ENCODE peak calls at places on chromosomes 1 and 21, in five cellular contexts. U is HCT116, C is GM23248, Q is GM23338, S is SK-N-SH. X is an unnamed sample.
A peak's percentile ranks its signal among the peaks of the same experiment; 100 is the strongest.

GRCh38 chr21:39707316-39707715 is 37.7 kb upstream of the IGSF5 start:
- DNase-seq in Q (peak; percentile 76), U (no peak), S (no peak), C (no peak), X (no peak)

GRCh38 chr1:198830397-198830796 is 191.6 kb downstream of the PTPRC start:
- DNase-seq in S (no peak), U (no peak), Q (no peak), C (no peak), X (no peak)

GRCh38 chr1:28505406-28506187 is at the start of gene RCC1:
- DNase-seq in S (peak; percentile 95), C (peak; percentile 99), U (peak; percentile 97), Q (peak; percentile 99), X (peak; percentile 99)

GRCh38 chr1:117664314-117664713 is 58.5 kb downstream of the TENT5C start:
- DNase-seq in C (no peak), S (no peak), Q (no peak), U (no peak), X (no peak)

GRCh38 chr1:161738627-161739287 is 10.8 kb upstream of the DUSP12 start:
- DNase-seq in C (peak; percentile 90), U (peak; percentile 76), Q (peak; percentile 79), S (peak; percentile 9), X (peak; percentile 50)

GRCh38 chr1:8711873-8712412 is 105.5 kb downstream of the RERE start:
- DNase-seq in Q (no peak), S (no peak), C (no peak), U (no peak), X (no peak)

GRCh38 chr1:159943908-159944622 is 1.3 kb downstream of the IGSF9 start:
- DNase-seq in U (no peak), S (no peak), C (no peak), Q (no peak), X (no peak)

GRCh38 chr1:183544598-183545297 is 45.5 kb downstream of the NCF2 start:
- DNase-seq in S (no peak), Q (peak; percentile 28), U (no peak), C (no peak), X (peak; percentile 62)

GRCh38 chr1:112083487-112083886 is 94.0 kb upstream of the KCND3 start:
- DNase-seq in Q (peak; percentile 74), S (no peak), U (no peak), C (peak; percentile 39), X (peak; percentile 63)

GRCh38 chr1:37636435-37636834 is 1.7 kb upstream of the RSPO1 start:
- DNase-seq in S (no peak), Q (no peak), U (no peak), C (no peak), X (no peak)

GRCh38 chr1:25992689-25993146 is 5.1 kb downstream of the PAFAH2 start:
- DNase-seq in S (no peak), U (no peak), Q (no peak), C (no peak), X (no peak)

GRCh38 chr21:19237603-19238002 is 834.0 kb upstream of the TMPRSS15 start:
- DNase-seq in S (no peak), U (no peak), C (no peak), Q (no peak), X (no peak)

GRCh38 chr1:203201516-203202205 is 15.2 kb upstream of the CHI3L1 start:
- DNase-seq in Q (no peak), U (no peak), S (no peak), C (no peak), X (no peak)

GRCh38 chr1:62040973-62041372 is 153.7 kb upstream of the L1TD1 start:
- DNase-seq in U (no peak), Q (no peak), C (no peak), S (no peak), X (no peak)

GRCh38 chr1:174090476-174090875 is 68.3 kb upstream of the RC3H1 start:
- DNase-seq in S (no peak), Q (no peak), C (no peak), U (no peak), X (no peak)

GRCh38 chr1:171814692-171815091 is 26.6 kb upstream of the DNM3 start:
- DNase-seq in S (no peak), C (peak; percentile 77), Q (no peak), U (no peak), X (no peak)

GRCh38 chr1:193104906-193105820 is at the start of gene GLRX2:
- DNase-seq in S (peak; percentile 99), Q (peak; percentile 86), U (peak; percentile 71), C (peak; percentile 97), X (peak; percentile 91)

GRCh38 chr1:168876830-168877229 is 147.8 kb upstream of the DPT start:
- DNase-seq in C (no peak), U (no peak), Q (no peak), S (no peak), X (no peak)

GRCh38 chr1:211621471-211622198 is 42.7 kb upstream of the SLC30A1 start:
- DNase-seq in C (no peak), U (no peak), Q (no peak), S (no peak), X (no peak)

GRCh38 chr1:76250317-76250716 is 175.8 kb downstream of the ST6GALNAC3 start:
- DNase-seq in C (no peak), Q (no peak), U (no peak), S (no peak), X (no peak)

GRCh38 chr1:76247261-76247852 is 172.8 kb downstream of the ST6GALNAC3 start:
- DNase-seq in Q (peak; percentile 47), C (no peak), U (no peak), S (no peak), X (peak; percentile 15)
- H3K9me2 ChIP-seq in Q (peaks cover 4% of the 10 kb centered on the region), C (no peaks in the 10 kb centered on the region), U (no peaks in the 10 kb centered on the region), S (no peaks in the 10 kb centered on the region), X (no peaks in the 10 kb centered on the region)

GRCh38 chr21:42629856-42630410 is 23.5 kb upstream of the PDE9A start:
- DNase-seq in C (no peak), U (no peak), Q (no peak), S (no peak), X (no peak)
- H4K20me1 ChIP-seq in C (no peaks in the 10 kb centered on the region), U (no peaks in the 10 kb centered on the region), Q (no peaks in the 10 kb centered on the region), S (no peaks in the 10 kb centered on the region), X (no peaks in the 10 kb centered on the region)

GRCh38 chr1:2499986-2500596 is 24.0 kb downstream of the PLCH2 start:
- DNase-seq in S (peak; percentile 65), C (no peak), U (no peak), Q (no peak), X (no peak)

GRCh38 chr1:2498648-2499047 is 22.6 kb downstream of the PLCH2 start:
- DNase-seq in S (no peak), U (no peak), C (no peak), Q (no peak), X (no peak)

GRCh38 chr1:2497891-2498290 is 21.8 kb downstream of the PLCH2 start:
- DNase-seq in S (no peak), Q (no peak), C (no peak), U (no peak), X (no peak)

GRCh38 chr1:2501041-2501819 is 25.1 kb downstream of the PLCH2 start:
- DNase-seq in C (no peak), U (no peak), S (no peak), Q (no peak), X (no peak)

GRCh38 chr1:2499260-2499659 is 23.2 kb downstream of the PLCH2 start:
- DNase-seq in S (no peak), C (no peak), U (no peak), Q (no peak), X (no peak)
- H3K9me2 ChIP-seq in S (no peaks in the 10 kb centered on the region), C (no peaks in the 10 kb centered on the region), U (no peaks in the 10 kb centered on the region), Q (no peaks in the 10 kb centered on the region), X (no peaks in the 10 kb centered on the region)

DNA sequence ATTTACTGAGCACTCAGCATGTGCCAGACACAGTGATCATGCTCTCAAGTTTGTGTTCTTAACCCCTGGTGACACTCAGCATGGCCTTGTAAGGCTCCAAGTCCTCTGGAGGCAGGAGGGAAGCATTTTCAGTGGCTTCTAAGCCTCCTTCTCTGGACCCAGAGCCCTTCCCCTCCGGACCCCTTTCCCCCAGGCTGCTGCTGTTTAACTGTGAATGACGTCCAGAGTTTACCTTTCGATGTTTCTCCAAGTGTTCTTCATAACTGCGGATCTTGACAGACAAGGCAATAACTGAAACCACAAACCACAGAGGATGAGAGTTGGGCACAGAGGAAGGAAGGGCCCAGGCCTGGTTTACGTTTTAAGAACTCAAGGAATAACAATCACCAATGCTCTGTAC is 6.5 kb downstream of the MRPS15 start:
- DNase-seq in C (no peak), S (no peak), U (no peak), Q (no peak), X (no peak)
- H4K20me1 ChIP-seq in C (no peaks in the 10 kb centered on the region), S (no peaks in the 10 kb centered on the region), U (no peaks in the 10 kb centered on the region), Q (no peaks in the 10 kb centered on the region), X (no peaks in the 10 kb centered on the region)

GRCh38 chr1:115176189-115176588 is 86.9 kb upstream of the TSPAN2 start:
- DNase-seq in U (no peak), C (no peak), S (no peak), Q (no peak), X (no peak)
- H3K9me2 ChIP-seq in U (no peaks in the 10 kb centered on the region), C (peaks cover 3% of the 10 kb centered on the region), S (no peaks in the 10 kb centered on the region), Q (peaks cover 11% of the 10 kb centered on the region), X (no peaks in the 10 kb centered on the region)

GRCh38 chr1:3675436-3675835 is 23.1 kb downstream of the TP73 start:
- DNase-seq in S (no peak), Q (no peak), C (no peak), U (no peak), X (no peak)

GRCh38 chr1:3672231-3672970 is 20.1 kb downstream of the TP73 start:
- DNase-seq in U (no peak), S (no peak), C (no peak), Q (no peak), X (no peak)

GRCh38 chr1:3672971-3673361 is 20.6 kb downstream of the TP73 start:
- DNase-seq in S (no peak), Q (no peak), U (no peak), C (no peak), X (no peak)

GRCh38 chr1:3674100-3675094 is 22.1 kb downstream of the TP73 start:
- DNase-seq in S (no peak), U (no peak), C (peak; percentile 45), Q (peak; percentile 69), X (no peak)

DNA sequence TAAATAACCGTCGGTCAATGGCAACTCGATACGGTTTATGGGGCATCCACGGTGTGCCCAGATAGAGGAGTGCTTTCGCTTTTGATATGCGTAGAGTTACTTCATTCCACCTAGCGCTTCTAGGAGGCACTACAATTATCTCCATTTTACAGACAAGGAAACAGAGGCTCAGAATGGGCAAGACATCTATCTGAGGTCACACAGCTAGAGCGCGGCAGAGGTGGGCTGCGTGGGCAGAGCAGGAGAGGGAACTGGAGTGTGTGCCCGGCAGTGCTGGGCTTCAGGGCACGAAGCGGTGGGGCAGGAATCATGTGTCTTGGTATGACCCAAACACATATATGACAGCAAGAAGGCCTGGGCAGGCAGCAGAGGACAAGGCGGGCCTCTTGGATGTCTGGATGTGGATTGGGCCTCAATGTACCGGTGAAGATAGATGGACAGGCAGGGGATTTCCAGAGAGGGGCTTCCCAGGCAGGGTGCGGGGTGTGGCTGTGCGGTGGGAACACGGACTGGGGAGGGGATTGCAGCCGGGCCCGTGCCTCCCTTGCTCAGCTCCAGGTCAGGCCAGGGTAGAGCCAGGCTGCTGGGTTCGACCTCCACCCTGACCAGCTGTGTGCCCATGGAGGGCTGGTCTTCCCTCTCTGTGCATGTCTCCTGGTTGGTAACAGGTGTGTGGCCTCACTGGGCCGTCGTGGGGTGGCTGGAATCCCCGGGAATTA is 21.2 kb downstream of the TP73 start:
- DNase-seq in U (no peak), Q (no peak), S (no peak), C (no peak), X (no peak)
- H4K20me1 ChIP-seq in U (no peaks in the 10 kb centered on the region), Q (no peaks in the 10 kb centered on the region), S (no peaks in the 10 kb centered on the region), C (no peaks in the 10 kb centered on the region), X (no peaks in the 10 kb centered on the region)

X was measured in hepatocyte.